ENCODE peak calls at places on chromosomes 13 and 19, in six cellular contexts. D, U, Q, Z, A and W are unnamed samples.

GRCh38 chr13:96223231-96223630 is 133.3 kb downstream of the HS6ST3 start:
- DNase-seq in D (no peak), U (no peak), Q (no peak), Z (no peak), A (no peak), W (no peak)

GRCh38 chr19:44749994-44750393 is 1.5 kb downstream of the BCL3 start:
- DNase-seq in D (no peak), U (no peak), Q (no peak), Z (no peak), A (no peak), W (no peak)

GRCh38 chr19:41327499-41328156 is 17.7 kb downstream of the CCDC97 start:
- DNase-seq in D (no peak), U (peak), Q (peak), Z (no peak), A (peak), W (peak)

GRCh38 chr19:41352279-41352608 is 1.5 kb downstream of the TGFB1 start:
- DNase-seq in D (no peak), U (no peak), Q (no peak), Z (no peak), A (no peak), W (no peak)

GRCh38 chr13:19950374-19950773 is 8.2 kb upstream of the ZMYM2 start:
- DNase-seq in D (no peak), U (no peak), Q (no peak), Z (no peak), A (no peak), W (no peak)

GRCh38 chr13:106028916-106029315 is 506.5 kb downstream of the EFNB2 start:
- DNase-seq in D (no peak), U (no peak), Q (no peak), Z (no peak), A (no peak), W (no peak)

GRCh38 chr19:47028372-47028672 is 8.7 kb downstream of the NPAS1 start:
- DNase-seq in D (no peak), U (no peak), Q (no peak), Z (no peak), A (no peak), W (no peak)

GRCh38 chr19:40305403-40305802 is 20.3 kb upstream of the AKT2 start:
- DNase-seq in D (peak), U (peak), Q (peak), Z (peak), A (peak), W (peak)

GRCh38 chr13:94480672-94481145 is 1.2 kb upstream of the DCT start:
- DNase-seq in D (no peak), U (no peak), Q (no peak), Z (peak), A (no peak), W (no peak)

GRCh38 chr19:3606690-3607289 is at the start of gene TBXA2R:
- DNase-seq in D (no peak), U (peak), Q (peak), Z (no peak), A (no peak), W (peak)

GRCh38 chr13:100100115-100100879 is 11.4 kb downstream of the PCCA start:
- DNase-seq in D (no peak), U (no peak), Q (no peak), Z (no peak), A (no peak), W (no peak)

GRCh38 chr13:99380921-99381645 is 73.9 kb upstream of the GPR183 start:
- DNase-seq in D (no peak), U (no peak), Q (peak), Z (no peak), A (no peak), W (no peak)

GRCh38 chr19:29878973-29879654 is 62.9 kb upstream of the URI1 start:
- DNase-seq in D (no peak), U (peak), Q (no peak), Z (no peak), A (no peak), W (peak)

GRCh38 chr13:27508802-27509201 is 58.4 kb upstream of the MTIF3 start:
- DNase-seq in D (no peak), U (no peak), Q (no peak), Z (no peak), A (no peak), W (no peak)

GRCh38 chr19:55494172-55494761 is 6.0 kb downstream of the SSC5D start:
- DNase-seq in D (no peak), U (no peak), Q (no peak), Z (no peak), A (no peak), W (no peak)

GRCh38 chr19:8638078-8638619 is 7.7 kb downstream of the NFILZ start:
- DNase-seq in D (no peak), U (no peak), Q (no peak), Z (no peak), A (no peak), W (no peak)

GRCh38 chr13:50167224-50167947 is 152.1 kb downstream of the KCNRG start:
- DNase-seq in D (no peak), U (no peak), Q (no peak), Z (no peak), A (no peak), W (no peak)

GRCh38 chr19:41924151-41925145 is 3.8 kb downstream of the ERFL start:
- DNase-seq in D (no peak), U (no peak), Q (no peak), Z (no peak), A (no peak), W (no peak)

GRCh38 chr19:27729332-27729731 is 1483.6 kb downstream of the UQCRFS1 start:
- DNase-seq in D (no peak), U (no peak), Q (no peak), Z (no peak), A (no peak), W (no peak)